ENCODE peak calls at places on chromosomes 3 and 15, in eight cellular contexts. S, D, K, F, L, I, G and W are unnamed samples.

GRCh38 chr3:47009225-47010049 is 30.0 kb downstream of the NBEAL2 start:
- DNase-seq in D (peak), I (peak), G (peak), F (no peak), L (peak), K (peak), S (peak), W (peak)

GRCh38 chr15:89197503-89197971 is 23.8 kb downstream of the RLBP1 start:
- DNase-seq in G (no peak), L (peak), S (no peak), K (peak), F (peak), I (no peak), D (no peak), W (no peak)

GRCh38 chr15:31268911-31269784 is 57.5 kb upstream of the KLF13 start:
- DNase-seq in D (no peak), G (no peak), F (no peak), L (peak), I (no peak), S (no peak), K (no peak), W (no peak)

GRCh38 chr3:149886957-149887356 is 73.9 kb downstream of the RNF13 start:
- DNase-seq in G (no peak), K (no peak), S (no peak), D (no peak), I (no peak), L (no peak), F (no peak), W (no peak)

GRCh38 chr3:54936561-54936960 is 8.7 kb upstream of the LRTM1 start:
- DNase-seq in L (no peak), G (no peak), I (no peak), S (no peak), D (no peak), K (no peak), F (no peak), W (no peak)

GRCh38 chr3:23175361-23176073 is 27.6 kb upstream of the UBE2E2 start:
- DNase-seq in K (no peak), S (no peak), D (no peak), L (no peak), I (no peak), F (no peak), G (no peak), W (no peak)

GRCh38 chr3:48429416-48430358 is at the start of gene PLXNB1:
- DNase-seq in L (peak), S (no peak), K (peak), F (peak), I (no peak), G (peak), D (peak), W (peak)

GRCh38 chr3:60584250-60584649 is 667.0 kb downstream of the FHIT start:
- DNase-seq in G (no peak), D (no peak), L (no peak), S (no peak), K (no peak), F (no peak), I (no peak), W (no peak)

GRCh38 chr15:60399931-60400330 is 2.1 kb upstream of the ANXA2 start:
- DNase-seq in G (no peak), K (no peak), L (no peak), F (no peak), I (no peak), S (no peak), D (no peak), W (no peak)

GRCh38 chr3:72448375-72448823 is 399.8 kb downstream of the SHQ1 start:
- DNase-seq in F (no peak), G (no peak), K (no peak), D (no peak), L (no peak), I (no peak), S (no peak), W (no peak)

GRCh38 chr15:95362306-95362705 is 968.2 kb upstream of the NR2F2 start:
- DNase-seq in F (no peak), K (no peak), D (no peak), L (no peak), I (no peak), G (no peak), S (no peak), W (no peak)

GRCh38 chr3:42133500-42134298 is 42.5 kb downstream of the TRAK1 start:
- DNase-seq in I (no peak), G (no peak), F (no peak), L (no peak), D (peak), K (no peak), S (no peak), W (no peak)

GRCh38 chr3:158794936-158795518 is 6.8 kb upstream of the MFSD1 start:
- DNase-seq in K (no peak), D (peak), I (no peak), S (no peak), F (no peak), G (no peak), L (no peak), W (no peak)

GRCh38 chr3:149739396-149739795 is 12.9 kb downstream of the COMMD2 start:
- DNase-seq in I (no peak), G (no peak), D (no peak), F (no peak), K (no peak), L (no peak), S (no peak), W (no peak)

GRCh38 chr15:40992241-40992741 is 39.0 kb downstream of the CHAC1 start:
- DNase-seq in D (no peak), S (no peak), K (no peak), G (no peak), F (no peak), I (no peak), L (no peak), W (no peak)